ENCODE peak calls at places on chromosomes 7 and 10, in five cellular contexts. Y is neuronal stem cell, H is IMR-90, L is mesendoderm, M is trophoblast cell. N is an unnamed sample.

GRCh38 chr10:117214401-117214800 is 17.1 kb downstream of the KCNK18 start:
- DNase-seq in Y (no peak), H (peak), L (no peak), M (no peak), N (no peak)

GRCh38 chr7:53383131-53383530 is 347.7 kb downstream of the POM121L12 start:
- DNase-seq in Y (no peak), H (no peak), L (peak), M (peak), N (no peak)

GRCh38 chr10:5692476-5693358 is 8.1 kb downstream of the TASOR2 start:
- DNase-seq in Y (peak), H (peak), L (peak), M (no peak), N (peak)

GRCh38 chr10:69146756-69147155 is 22.8 kb downstream of the VPS26A start:
- DNase-seq in Y (no peak), H (peak), L (no peak), M (no peak), N (no peak)

GRCh38 chr10:35643151-35643975 is 1.3 kb upstream of the FZD8 start:
- DNase-seq in Y (peak), H (peak), L (peak), M (peak), N (peak)

GRCh38 chr7:93544686-93545085 is 29.8 kb downstream of the CALCR start:
- DNase-seq in Y (no peak), H (no peak), L (no peak), M (no peak), N (no peak)

GRCh38 chr10:108180883-108181282 is 1016.4 kb upstream of the SORCS1 start:
- DNase-seq in Y (no peak), H (no peak), L (peak), M (no peak), N (no peak)

GRCh38 chr10:110269641-110270318 is 34.9 kb downstream of the SMNDC1 start:
- DNase-seq in Y (no peak), H (peak), L (no peak), M (no peak), N (no peak)

GRCh38 chr7:33024189-33024757 is 38.3 kb downstream of the NT5C3A start:
- DNase-seq in Y (no peak), H (peak), L (no peak), M (no peak), N (no peak)

GRCh38 chr10:85293483-85293882 is 965.1 kb downstream of the CCSER2 start:
- DNase-seq in Y (no peak), H (no peak), L (no peak), M (no peak), N (no peak)

GRCh38 chr10:29648114-29648982 is 13.6 kb upstream of the SVIL start:
- DNase-seq in Y (no peak), H (peak), L (no peak), M (no peak), N (no peak)

GRCh38 chr10:76944678-76945077 is 692.9 kb downstream of the KCNMA1 start:
- DNase-seq in Y (no peak), H (no peak), L (no peak), M (no peak), N (no peak)

GRCh38 chr10:128759174-128759573 is 633.0 kb upstream of the MKI67 start:
- DNase-seq in Y (no peak), H (no peak), L (no peak), M (no peak), N (no peak)

GRCh38 chr7:116534790-116535189 is 10.0 kb downstream of the CAV1 start:
- DNase-seq in Y (no peak), H (no peak), L (no peak), M (no peak), N (no peak)

GRCh38 chr7:153835712-153836265 is 216.4 kb upstream of the DPP6 start:
- DNase-seq in Y (no peak), H (no peak), L (no peak), M (no peak), N (no peak)

GRCh38 chr7:108239501-108240225 is 109.5 kb upstream of the LAMB4 start:
- DNase-seq in Y (no peak), H (no peak), L (no peak), M (no peak), N (no peak)

GRCh38 chr10:27865221-27865635 is 119.6 kb upstream of the MKX start:
- DNase-seq in Y (no peak), H (peak), L (no peak), M (no peak), N (no peak)

GRCh38 chr10:131722525-131723264 is 178.1 kb upstream of the PPP2R2D start:
- DNase-seq in Y (no peak), H (no peak), L (no peak), M (no peak), N (peak)

GRCh38 chr7:94244760-94245159 is 149.9 kb upstream of the COL1A2 start:
- DNase-seq in Y (no peak), H (no peak), L (no peak), M (no peak), N (no peak)

GRCh38 chr7:158704524-158705233 is at the start of gene NCAPG2:
- DNase-seq in Y (peak), H (peak), L (peak), M (peak), N (peak)

GRCh38 chr7:153537271-153537670 is 514.9 kb upstream of the DPP6 start:
- DNase-seq in Y (no peak), H (no peak), L (no peak), M (no peak), N (no peak)

GRCh38 chr10:78907458-78908211 is 161.1 kb upstream of the ZMIZ1 start:
- DNase-seq in Y (no peak), H (no peak), L (no peak), M (no peak), N (peak)

GRCh38 chr7:121298831-121299239 is 30.0 kb upstream of the WNT16 start:
- DNase-seq in Y (no peak), H (no peak), L (no peak), M (no peak), N (no peak)

GRCh38 chr7:142353147-142354058 is 95.5 kb upstream of the PRSS58 start:
- DNase-seq in Y (no peak), H (no peak), L (no peak), M (no peak), N (no peak)

GRCh38 chr7:19957664-19958063 is 184.2 kb upstream of the TMEM196 start:
- DNase-seq in Y (no peak), H (no peak), L (no peak), M (no peak), N (no peak)

GRCh38 chr7:140902305-140902953 is 22.3 kb downstream of the BRAF start:
- DNase-seq in Y (no peak), H (no peak), L (no peak), M (no peak), N (no peak)

GRCh38 chr10:59383436-59383835 is 21.1 kb upstream of the FAM13C start:
- DNase-seq in Y (no peak), H (peak), L (no peak), M (no peak), N (no peak)

GRCh38 chr10:132272061-132272766 is 35.5 kb downstream of the STK32C start:
- DNase-seq in Y (no peak), H (peak), L (no peak), M (no peak), N (no peak)

GRCh38 chr7:101725911-101726310 is 91.5 kb upstream of the CUX1 start:
- DNase-seq in Y (no peak), H (no peak), L (no peak), M (no peak), N (no peak)

GRCh38 chr10:2935647-2936386 is 131.5 kb upstream of the PFKP start:
- DNase-seq in Y (no peak), H (no peak), L (no peak), M (no peak), N (no peak)

GRCh38 chr10:29482591-29483421 is 152.0 kb downstream of the SVIL start:
- DNase-seq in Y (no peak), H (peak), L (peak), M (no peak), N (peak)

GRCh38 chr7:4683884-4684565 is 1.9 kb downstream of the FOXK1 start:
- DNase-seq in Y (no peak), H (peak), L (no peak), M (peak), N (no peak)

GRCh38 chr7:80957226-80957625 is 38.4 kb upstream of the SEMA3C start:
- DNase-seq in Y (no peak), H (peak), L (no peak), M (no peak), N (no peak)

GRCh38 chr10:11636761-11637166 is 25.3 kb upstream of the USP6NL start:
- DNase-seq in Y (no peak), H (no peak), L (no peak), M (no peak), N (no peak)

GRCh38 chr7:123237-123636 is 69.1 kb upstream of the FAM20C start:
- DNase-seq in Y (no peak), H (no peak), L (no peak), M (no peak), N (no peak)

GRCh38 chr7:125061-125471 is 67.3 kb upstream of the FAM20C start:
- DNase-seq in Y (no peak), H (no peak), L (no peak), M (no peak), N (no peak)

GRCh38 chr7:125661-126060 is 66.7 kb upstream of the FAM20C start:
- DNase-seq in Y (no peak), H (no peak), L (peak), M (no peak), N (no peak)

GRCh38 chr7:126368-126767 is 66.0 kb upstream of the FAM20C start:
- DNase-seq in Y (no peak), H (no peak), L (no peak), M (no peak), N (no peak)

GRCh38 chr7:124130-124949 is 68.0 kb upstream of the FAM20C start:
- DNase-seq in Y (no peak), H (no peak), L (no peak), M (peak), N (no peak)
- H4K8ac ChIP-seq in Y (no peak), H (no peak), L (no peak), M (no peak), N (no peak)

GRCh38 chr7:2503056-2503941 is 16.3 kb upstream of the LFNG start:
- DNase-seq in Y (no peak), H (no peak), L (no peak), M (no peak), N (no peak)

GRCh38 chr7:2500701-2501100 is 18.9 kb upstream of the LFNG start:
- DNase-seq in Y (no peak), H (no peak), L (no peak), M (no peak), N (no peak)

GRCh38 chr7:2504128-2504817 is 15.3 kb upstream of the LFNG start:
- DNase-seq in Y (no peak), H (no peak), L (no peak), M (no peak), N (no peak)

GRCh38 chr7:2502647-2502966 is 17.0 kb upstream of the LFNG start:
- DNase-seq in Y (no peak), H (no peak), L (no peak), M (no peak), N (no peak)

GRCh38 chr7:2501947-2502646 is 17.5 kb upstream of the LFNG start:
- DNase-seq in Y (no peak), H (no peak), L (no peak), M (no peak), N (no peak)
- H4K8ac ChIP-seq in Y (no peak), H (no peak), L (no peak), M (no peak), N (no peak)

GRCh38 chr10:22609719-22610118 is 104.7 kb downstream of the PIP4K2A start:
- DNase-seq in Y (no peak), H (no peak), L (no peak), M (no peak), N (no peak)
- H4K8ac ChIP-seq in Y (no peak), H (no peak), L (no peak), M (no peak), N (no peak)

GRCh38 chr7:77269360-77270075 is 69.9 kb upstream of the FGL2 start:
- DNase-seq in Y (no peak), H (peak), L (no peak), M (no peak), N (no peak)
- H4K8ac ChIP-seq in Y (no peak), H (no peak), L (no peak), M (no peak), N (no peak)

DNA sequence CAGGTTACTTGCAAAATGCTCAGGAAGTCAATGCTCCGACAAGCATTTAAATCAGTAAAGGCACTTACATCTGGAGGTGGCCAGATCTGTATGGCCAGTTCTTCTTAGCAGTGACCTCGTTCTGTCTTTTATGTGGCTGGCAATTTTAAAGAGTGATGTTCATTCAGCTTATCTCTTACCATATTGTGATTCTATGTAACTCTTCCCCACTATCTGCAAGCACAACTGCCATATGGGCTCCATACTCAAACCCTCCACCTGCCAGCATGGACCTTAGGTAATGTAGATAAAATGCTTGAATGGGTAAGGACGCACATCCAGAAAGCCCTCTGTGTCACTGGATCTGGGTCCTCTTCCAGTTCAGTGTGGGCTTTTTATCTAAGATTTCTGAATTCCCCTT is 42.4 kb upstream of the STK17A start:
- DNase-seq in Y (no peak), H (no peak), L (no peak), M (no peak), N (no peak)
- H4K8ac ChIP-seq in Y (no peak), H (no peak), L (no peak), M (no peak), N (no peak)

GRCh38 chr7:130493275-130493868 is 1.5 kb downstream of the MEST start:
- DNase-seq in Y (no peak), H (peak), L (no peak), M (no peak), N (no peak)
- H4K8ac ChIP-seq in Y (no peak), H (no peak), L (no peak), M (no peak), N (no peak)

GRCh38 chr7:1458676-1459511 is at the start of gene MICALL2:
- DNase-seq in Y (no peak), H (peak), L (peak), M (peak), N (no peak)

GRCh38 chr7:1459512-1459892 is 232 bp upstream of the MICALL2 start:
- DNase-seq in Y (peak), H (peak), L (peak), M (peak), N (peak)

GRCh38 chr7:1460757-1461639 is 1.7 kb upstream of the MICALL2 start:
- DNase-seq in Y (no peak), H (peak), L (peak), M (no peak), N (no peak)

GRCh38 chr7:1461640-1462375 is 2.5 kb upstream of the MICALL2 start:
- DNase-seq in Y (no peak), H (no peak), L (no peak), M (no peak), N (no peak)

DNA sequence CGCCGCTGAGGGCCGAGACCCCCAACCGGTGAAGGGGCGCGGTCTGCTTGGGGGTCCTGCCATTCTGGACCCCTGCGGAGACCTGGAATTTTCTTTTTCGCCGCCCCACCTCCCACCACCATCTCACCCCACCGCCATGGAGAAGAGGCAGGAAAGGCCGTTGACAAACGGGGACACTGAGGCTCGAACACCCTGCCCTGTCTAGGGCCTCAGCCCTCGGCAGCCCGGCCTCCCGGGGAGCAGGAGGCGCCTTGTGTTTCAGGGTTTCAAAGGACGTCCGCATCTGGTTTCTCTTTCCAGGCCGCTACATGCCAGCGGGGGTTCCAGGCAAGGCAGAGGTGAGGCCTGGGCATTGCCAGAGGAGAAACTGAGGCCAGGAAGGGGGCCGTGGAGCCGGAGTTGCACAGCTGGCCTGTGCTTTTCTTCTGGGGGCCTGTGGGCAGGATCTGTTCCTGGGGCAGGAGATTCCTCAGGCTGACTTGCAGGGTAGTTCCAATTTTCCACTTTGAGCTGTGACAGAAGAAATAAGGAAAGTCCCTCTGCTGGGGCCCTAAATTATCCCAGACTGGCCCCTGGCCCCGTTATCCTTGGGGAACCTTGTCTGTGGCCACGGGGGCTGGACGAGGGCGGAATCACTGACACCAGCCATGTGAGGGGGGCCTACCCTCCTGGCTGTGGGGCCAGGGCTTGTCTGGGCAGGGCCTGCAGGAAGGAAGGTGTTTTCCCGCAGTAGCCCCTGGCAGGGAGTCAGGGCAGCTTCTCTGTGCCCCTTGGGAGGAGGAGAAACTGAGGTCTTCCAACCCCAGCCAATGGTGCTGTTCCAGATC is 873 bp upstream of the MICALL2 start:
- DNase-seq in Y (no peak), H (no peak), L (no peak), M (no peak), N (peak)
- H4K8ac ChIP-seq in Y (no peak), H (peak), L (no peak), M (peak), N (no peak)

DNA sequence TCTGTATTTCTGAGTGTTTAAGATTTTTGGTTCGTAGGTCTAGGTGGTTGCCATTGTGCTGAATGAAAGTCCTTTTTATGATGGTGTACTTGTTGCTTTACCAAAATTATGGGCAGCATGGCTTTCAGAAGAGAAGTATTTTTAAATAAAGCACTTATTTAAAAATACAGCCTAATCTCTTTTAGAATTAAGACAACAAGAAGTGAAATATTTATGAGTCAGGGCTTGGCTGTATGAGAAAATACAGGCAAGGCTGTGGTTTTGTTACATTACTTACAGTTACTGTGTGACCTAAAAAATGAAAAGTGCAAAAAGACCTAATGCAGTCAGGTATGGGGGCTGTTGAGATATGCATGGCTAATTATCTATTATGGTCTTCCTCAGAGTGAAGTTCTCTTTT is 185.2 kb upstream of the PPP1R3A start:
- DNase-seq in Y (no peak), H (no peak), L (no peak), M (no peak), N (no peak)
- H4K8ac ChIP-seq in Y (no peak), H (no peak), L (no peak), M (no peak), N (no peak)